ENCODE peak calls at places on chromosomes 12 and 14, in six cellular contexts. One of them, this sample, is unnamed.

GRCh38 chr14:65941091-65941490 is 528.6 kb downstream of the FUT8 start:
- DNase-seq in WERI-Rb-1: no peak
- DNase-seq in right atrium auricular region: no peak
- DNase-seq in colonic mucosa: no peak
- DNase-seq in HCT116: no peak
- DNase-seq in left lung: no peak
- DNase-seq in this sample: no peak

GRCh38 chr14:93914278-93914677 is 12.9 kb upstream of the FAM181A start:
- DNase-seq in HCT116: no peak
- DNase-seq in WERI-Rb-1: no peak
- DNase-seq in left lung: no peak
- DNase-seq in right atrium auricular region: no peak
- DNase-seq in colonic mucosa: no peak
- DNase-seq in this sample: no peak

GRCh38 chr14:69289811-69290520 is 30.0 kb downstream of the GALNT16 start:
- DNase-seq in HCT116: no peak
- DNase-seq in colonic mucosa: no peak
- DNase-seq in WERI-Rb-1: no peak
- DNase-seq in right atrium auricular region: peak
- DNase-seq in left lung: no peak
- DNase-seq in this sample: no peak

GRCh38 chr12:108479364-108480070 is 35.6 kb upstream of the FICD start:
- DNase-seq in right atrium auricular region: no peak
- DNase-seq in WERI-Rb-1: no peak
- DNase-seq in left lung: no peak
- DNase-seq in colonic mucosa: no peak
- DNase-seq in HCT116: no peak
- DNase-seq in this sample: no peak

GRCh38 chr14:102508774-102509743 is 517 bp downstream of the ANKRD9 start:
- DNase-seq in right atrium auricular region: peak
- DNase-seq in colonic mucosa: peak
- DNase-seq in left lung: peak
- DNase-seq in WERI-Rb-1: no peak
- DNase-seq in HCT116: no peak
- DNase-seq in this sample: no peak

GRCh38 chr12:56119361-56119796 is 1.3 kb downstream of the ZC3H10 start:
- DNase-seq in right atrium auricular region: peak
- DNase-seq in colonic mucosa: peak
- DNase-seq in HCT116: peak
- DNase-seq in left lung: peak
- DNase-seq in WERI-Rb-1: peak
- DNase-seq in this sample: peak

GRCh38 chr14:62957562-62957961 is 87.7 kb downstream of the KCNH5 start:
- DNase-seq in right atrium auricular region: no peak
- DNase-seq in HCT116: no peak
- DNase-seq in WERI-Rb-1: no peak
- DNase-seq in colonic mucosa: no peak
- DNase-seq in left lung: peak
- DNase-seq in this sample: peak

GRCh38 chr12:46402451-46402850 is 29.9 kb upstream of the SLC38A2 start:
- DNase-seq in WERI-Rb-1: no peak
- DNase-seq in right atrium auricular region: no peak
- DNase-seq in colonic mucosa: peak
- DNase-seq in HCT116: no peak
- DNase-seq in left lung: no peak
- DNase-seq in this sample: no peak

GRCh38 chr12:130667421-130667960 is 48.6 kb downstream of the RIMBP2 start:
- DNase-seq in right atrium auricular region: no peak
- DNase-seq in WERI-Rb-1: no peak
- DNase-seq in HCT116: no peak
- DNase-seq in colonic mucosa: no peak
- DNase-seq in left lung: no peak
- DNase-seq in this sample: no peak

GRCh38 chr12:122523846-122524718 is 2.7 kb downstream of the RSRC2 start:
- DNase-seq in HCT116: no peak
- DNase-seq in WERI-Rb-1: no peak
- DNase-seq in colonic mucosa: no peak
- DNase-seq in right atrium auricular region: no peak
- DNase-seq in left lung: no peak
- DNase-seq in this sample: no peak

GRCh38 chr14:36938678-36939077 is 233.7 kb downstream of the SLC25A21 start:
- DNase-seq in WERI-Rb-1: no peak
- DNase-seq in right atrium auricular region: no peak
- DNase-seq in HCT116: no peak
- DNase-seq in left lung: no peak
- DNase-seq in colonic mucosa: no peak
- DNase-seq in this sample: no peak

GRCh38 chr12:94872671-94873367 is 130.7 kb downstream of the NDUFA12 start:
- DNase-seq in right atrium auricular region: no peak
- DNase-seq in WERI-Rb-1: peak
- DNase-seq in colonic mucosa: no peak
- DNase-seq in HCT116: no peak
- DNase-seq in left lung: no peak
- DNase-seq in this sample: no peak

GRCh38 chr12:68901551-68901950 is 31.4 kb downstream of the CPM start:
- DNase-seq in right atrium auricular region: no peak
- DNase-seq in colonic mucosa: no peak
- DNase-seq in HCT116: no peak
- DNase-seq in left lung: no peak
- DNase-seq in WERI-Rb-1: no peak
- DNase-seq in this sample: no peak

GRCh38 chr12:106955377-106956047 is at the start of gene TMEM263:
- DNase-seq in HCT116: peak
- DNase-seq in right atrium auricular region: peak
- DNase-seq in WERI-Rb-1: peak
- DNase-seq in colonic mucosa: peak
- DNase-seq in left lung: peak
- DNase-seq in this sample: peak

GRCh38 chr12:126210448-126210847 is 1145.2 kb downstream of the AACS start:
- DNase-seq in WERI-Rb-1: no peak
- DNase-seq in HCT116: no peak
- DNase-seq in left lung: no peak
- DNase-seq in colonic mucosa: no peak
- DNase-seq in right atrium auricular region: no peak
- DNase-seq in this sample: no peak

GRCh38 chr14:37889087-37889486 is 293.7 kb downstream of the TTC6 start:
- DNase-seq in colonic mucosa: no peak
- DNase-seq in HCT116: no peak
- DNase-seq in WERI-Rb-1: no peak
- DNase-seq in right atrium auricular region: no peak
- DNase-seq in left lung: no peak
- DNase-seq in this sample: no peak

GRCh38 chr12:46364777-46365580 is 7.6 kb downstream of the SLC38A2 start:
- DNase-seq in right atrium auricular region: peak
- DNase-seq in colonic mucosa: peak
- DNase-seq in left lung: no peak
- DNase-seq in WERI-Rb-1: no peak
- DNase-seq in HCT116: no peak
- DNase-seq in this sample: peak

GRCh38 chr12:115012861-115013667 is 329.1 kb upstream of the TBX3 start:
- DNase-seq in colonic mucosa: no peak
- DNase-seq in HCT116: no peak
- DNase-seq in WERI-Rb-1: no peak
- DNase-seq in left lung: no peak
- DNase-seq in right atrium auricular region: no peak
- DNase-seq in this sample: no peak

GRCh38 chr12:45572114-45572513 is 157.4 kb upstream of the ARID2 start:
- DNase-seq in colonic mucosa: peak
- DNase-seq in WERI-Rb-1: no peak
- DNase-seq in right atrium auricular region: no peak
- DNase-seq in HCT116: no peak
- DNase-seq in left lung: no peak
- DNase-seq in this sample: no peak

GRCh38 chr14:61074852-61075251 is 93.8 kb downstream of the SLC38A6 start:
- DNase-seq in WERI-Rb-1: no peak
- DNase-seq in HCT116: no peak
- DNase-seq in right atrium auricular region: no peak
- DNase-seq in colonic mucosa: no peak
- DNase-seq in left lung: no peak
- DNase-seq in this sample: no peak

GRCh38 chr12:10497602-10498001 is 8.1 kb upstream of the EIF2S3B start:
- DNase-seq in WERI-Rb-1: no peak
- DNase-seq in HCT116: no peak
- DNase-seq in left lung: no peak
- DNase-seq in right atrium auricular region: no peak
- DNase-seq in colonic mucosa: no peak
- DNase-seq in this sample: peak

DNA sequence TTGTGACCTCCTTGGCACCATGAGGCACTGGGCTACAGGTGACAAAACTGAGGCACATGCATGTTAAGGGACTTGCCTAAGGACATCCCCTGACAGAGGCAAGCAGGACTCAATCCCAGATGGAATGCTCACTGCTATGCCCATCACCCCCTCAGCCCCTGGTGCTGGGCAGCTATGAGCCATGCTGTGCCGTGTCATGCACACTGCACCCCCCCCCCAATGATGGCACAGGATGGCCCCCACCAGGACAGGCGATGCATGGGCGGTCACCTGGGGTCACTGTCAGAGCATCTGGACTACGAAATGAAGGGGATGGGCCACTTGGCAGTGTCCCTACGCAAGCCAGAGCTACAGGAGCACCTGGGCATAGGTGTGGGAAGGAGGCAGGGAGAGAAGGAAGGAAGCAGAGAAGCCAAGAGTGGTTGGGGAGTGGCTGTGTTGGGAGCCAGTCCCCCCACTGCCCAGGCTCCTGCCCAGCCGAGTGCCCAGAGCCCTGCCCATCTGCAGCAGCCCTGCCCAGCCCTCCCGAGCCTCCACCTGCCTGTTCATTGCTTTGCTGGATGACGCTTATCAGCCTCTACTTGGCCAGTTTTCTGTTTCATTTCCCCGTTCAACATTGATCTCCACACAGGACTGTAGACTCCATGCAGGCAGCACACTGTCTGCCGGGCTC is 84.9 kb upstream of the DIO3 start:
- DNase-seq in colonic mucosa: peak
- DNase-seq in HCT116: no peak
- DNase-seq in WERI-Rb-1: no peak
- DNase-seq in left lung: peak
- DNase-seq in right atrium auricular region: no peak
- DNase-seq in this sample: no peak
- H3K4me3 ChIP-seq in colonic mucosa: no peak
- H3K4me3 ChIP-seq in HCT116: peak
- H3K4me3 ChIP-seq in WERI-Rb-1: no peak
- H3K4me3 ChIP-seq in left lung: no peak
- H3K4me3 ChIP-seq in right atrium auricular region: no peak
- H3K4me3 ChIP-seq in this sample: no peak

GRCh38 chr12:121383601-121384019 is 16.3 kb upstream of the RNF34 start:
- DNase-seq in HCT116: no peak
- DNase-seq in colonic mucosa: no peak
- DNase-seq in left lung: no peak
- DNase-seq in right atrium auricular region: no peak
- DNase-seq in WERI-Rb-1: no peak
- DNase-seq in this sample: no peak
- TF ChIP-seq CTCF in HCT116: peak
- TF ChIP-seq CTCF in colonic mucosa: no peak
- TF ChIP-seq CTCF in left lung: no peak
- TF ChIP-seq CTCF in right atrium auricular region: no peak
- TF ChIP-seq CTCF in WERI-Rb-1: peak
- TF ChIP-seq CTCF in this sample: no peak

DNA sequence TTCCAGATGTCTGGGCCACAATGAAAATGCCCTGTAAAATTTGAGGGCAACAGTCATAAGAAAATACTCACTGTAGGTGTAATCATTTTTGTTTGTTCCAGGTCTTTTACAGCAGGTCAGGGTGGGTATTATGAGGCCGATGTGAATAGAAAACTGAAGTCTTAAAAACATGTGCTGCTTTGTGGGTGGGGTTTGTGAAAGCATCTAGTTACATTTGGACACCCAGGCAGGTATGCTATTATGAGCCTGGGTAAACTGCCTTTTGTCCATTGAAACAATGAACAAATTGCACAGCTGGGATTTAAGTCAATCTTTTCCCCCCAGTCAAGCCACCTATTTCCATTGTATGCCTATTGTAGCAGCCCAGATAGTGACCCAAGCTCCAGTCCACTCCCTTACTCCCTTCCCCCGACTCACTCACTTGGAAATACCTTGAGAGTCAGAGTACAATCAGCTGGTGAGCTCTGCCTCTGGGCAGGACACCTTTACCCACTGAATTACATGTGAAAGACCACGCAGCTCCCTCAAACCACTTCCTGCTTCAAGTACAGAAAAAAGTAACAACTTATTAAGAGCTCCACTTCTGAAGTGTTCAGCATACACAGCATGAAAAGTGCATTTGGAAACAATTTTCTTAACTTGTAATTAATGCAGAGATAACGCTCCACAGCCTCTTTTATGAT is 1.8 kb downstream of the IGF1 start:
- DNase-seq in left lung: no peak
- DNase-seq in colonic mucosa: no peak
- DNase-seq in WERI-Rb-1: no peak
- DNase-seq in right atrium auricular region: no peak
- DNase-seq in HCT116: no peak
- DNase-seq in this sample: no peak
- H3K27ac ChIP-seq in left lung: peak
- H3K27ac ChIP-seq in colonic mucosa: no peak
- H3K27ac ChIP-seq in WERI-Rb-1: no peak
- H3K27ac ChIP-seq in right atrium auricular region: peak
- H3K27ac ChIP-seq in HCT116: no peak
- H3K27ac ChIP-seq in this sample: no peak

GRCh38 chr14:105316968-105317498 is 2.5 kb downstream of the PACS2 start:
- DNase-seq in WERI-Rb-1: no peak
- DNase-seq in left lung: peak
- DNase-seq in HCT116: no peak
- DNase-seq in right atrium auricular region: no peak
- DNase-seq in colonic mucosa: no peak
- DNase-seq in this sample: no peak

GRCh38 chr14:105317546-105317945 is 3.0 kb downstream of the PACS2 start:
- DNase-seq in right atrium auricular region: peak
- DNase-seq in colonic mucosa: no peak
- DNase-seq in HCT116: no peak
- DNase-seq in left lung: peak
- DNase-seq in WERI-Rb-1: no peak
- DNase-seq in this sample: no peak

GRCh38 chr14:105316563-105316941 is 2.0 kb downstream of the PACS2 start:
- DNase-seq in HCT116: no peak
- DNase-seq in WERI-Rb-1: no peak
- DNase-seq in colonic mucosa: no peak
- DNase-seq in right atrium auricular region: no peak
- DNase-seq in left lung: peak
- DNase-seq in this sample: no peak

GRCh38 chr14:105315211-105315721 is 718 bp downstream of the PACS2 start:
- DNase-seq in right atrium auricular region: peak
- DNase-seq in colonic mucosa: peak
- DNase-seq in left lung: peak
- DNase-seq in HCT116: peak
- DNase-seq in WERI-Rb-1: peak
- DNase-seq in this sample: no peak

DNA sequence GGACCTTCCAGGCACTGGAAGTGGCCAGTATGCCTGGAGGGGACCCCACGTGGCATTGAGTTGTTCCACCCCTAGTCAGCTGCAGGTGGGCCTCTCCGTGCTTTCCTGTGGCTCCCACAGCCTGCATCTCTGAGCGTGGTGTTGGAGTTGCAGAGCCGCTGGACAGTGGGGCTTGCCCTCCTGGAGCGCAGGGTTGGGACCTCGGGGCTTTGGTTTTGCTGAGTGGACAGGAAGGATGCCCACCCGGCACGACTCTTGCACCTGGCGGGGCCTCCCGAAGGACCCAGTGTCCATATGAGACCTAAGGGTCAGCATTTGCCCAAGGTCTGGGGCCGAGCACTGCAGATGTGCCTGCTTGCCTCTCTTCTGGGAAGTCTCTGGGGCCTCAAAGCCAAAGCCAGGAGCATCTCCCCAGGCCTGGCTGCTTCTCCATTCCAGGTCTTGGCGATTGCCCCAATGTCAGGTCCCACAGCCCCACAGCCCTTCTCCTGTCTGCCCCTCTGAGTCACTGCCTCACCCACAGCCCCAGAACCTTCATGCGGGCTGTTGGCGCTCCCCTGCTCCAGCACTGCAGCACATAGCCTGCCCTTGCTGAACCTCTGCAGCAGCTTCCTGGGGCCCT is 1.5 kb downstream of the PACS2 start:
- DNase-seq in left lung: peak
- DNase-seq in HCT116: no peak
- DNase-seq in WERI-Rb-1: no peak
- DNase-seq in colonic mucosa: no peak
- DNase-seq in right atrium auricular region: no peak
- DNase-seq in this sample: no peak
- H3K4me3 ChIP-seq in left lung: no peak
- H3K4me3 ChIP-seq in HCT116: peak
- H3K4me3 ChIP-seq in WERI-Rb-1: peak
- H3K4me3 ChIP-seq in colonic mucosa: peak
- H3K4me3 ChIP-seq in right atrium auricular region: peak
- H3K4me3 ChIP-seq in this sample: peak